ENCODE peak calls at places on chromosomes 16 and 17, in seven cellular contexts. S, M, T, G, L, B and V are unnamed samples.

GRCh38 chr16:23025692-23026305 is 123.5 kb downstream of the USP31 start:
- DNase-seq in G (no peak), L (no peak), M (no peak), B (no peak), T (peak), S (no peak), V (no peak)

GRCh38 chr16:86321491-86321890 is 188.8 kb upstream of the FOXF1 start:
- DNase-seq in T (no peak), B (no peak), L (no peak), S (no peak), G (no peak), M (no peak), V (no peak)

GRCh38 chr17:76791053-76791980 is 53.4 kb downstream of the MFSD11 start:
- DNase-seq in L (peak), M (peak), G (no peak), T (peak), S (no peak), B (peak), V (no peak)

GRCh38 chr17:65696739-65697394 is 135.4 kb upstream of the AXIN2 start:
- DNase-seq in G (no peak), M (no peak), T (no peak), B (no peak), S (no peak), L (no peak), V (no peak)

GRCh38 chr17:19309701-19310100 is 52.8 kb downstream of the B9D1 start:
- DNase-seq in S (no peak), G (no peak), T (no peak), L (no peak), M (no peak), B (no peak), V (no peak)

GRCh38 chr17:76501018-76501826 is at the start of gene RHBDF2:
- DNase-seq in G (peak), L (peak), S (peak), B (peak), T (peak), M (peak), V (peak)

GRCh38 chr17:66687570-66688284 is 147.2 kb upstream of the CACNG5 start:
- DNase-seq in L (no peak), G (no peak), B (no peak), M (no peak), T (no peak), S (no peak), V (no peak)

GRCh38 chr17:46266656-46267544 is 28.0 kb upstream of the LRRC37A start:
- DNase-seq in L (peak), G (peak), B (peak), M (peak), S (no peak), T (peak), V (peak)

GRCh38 chr17:6669479-6670212 is 18.1 kb downstream of the C17orf100 start:
- DNase-seq in L (no peak), B (no peak), T (no peak), G (peak), S (no peak), M (no peak), V (no peak)

GRCh38 chr17:9256944-9257629 is 235.8 kb downstream of the NTN1 start:
- DNase-seq in S (no peak), T (no peak), L (no peak), G (no peak), B (no peak), M (no peak), V (no peak)
- TF ChIP-seq JUND in S (no peak), T (no peak), L (no peak), G (no peak), B (no peak), M (no peak), V (no peak)

GRCh38 chr17:39653662-39654331 is 11.4 kb upstream of the TCAP start:
- DNase-seq in L (no peak), M (peak), G (no peak), S (no peak), T (peak), B (peak), V (peak)
- TF ChIP-seq JUND in L (no peak), M (no peak), G (no peak), S (no peak), T (no peak), B (peak), V (no peak)

DNA sequence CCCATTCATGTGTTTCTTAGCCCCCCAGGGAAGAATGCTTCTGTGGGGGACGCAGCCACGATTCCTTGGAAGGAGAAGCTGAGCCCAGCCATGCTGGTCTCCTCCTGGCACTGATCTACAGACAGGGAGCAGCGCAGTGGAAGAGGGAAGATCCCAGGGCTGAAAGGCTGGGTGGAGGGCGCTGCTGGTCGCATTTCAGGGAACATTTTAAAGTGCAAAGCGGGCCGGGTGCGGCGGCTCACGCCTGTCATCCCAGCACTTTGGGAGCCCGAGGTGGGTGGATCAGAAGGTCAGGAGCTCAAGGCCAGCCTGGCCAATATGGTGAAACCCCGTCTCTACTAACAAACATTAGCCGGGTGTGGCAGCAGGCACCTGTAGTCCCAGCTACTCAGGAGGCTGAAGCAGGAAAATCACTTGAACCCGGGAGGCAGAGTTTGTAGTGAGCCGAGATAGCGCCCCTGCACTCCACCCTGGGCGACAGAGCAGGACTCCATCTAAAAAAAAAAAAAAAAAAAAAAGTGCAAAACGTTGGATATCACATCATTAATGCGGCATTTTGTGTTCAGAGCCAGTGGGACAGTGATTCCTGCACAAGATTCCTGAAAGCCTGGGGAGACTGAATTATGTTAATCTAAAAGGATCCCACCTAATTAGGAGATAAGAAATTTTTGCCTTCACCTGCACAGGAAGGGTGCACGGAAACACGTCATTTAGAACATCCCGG is 558 bp upstream of the CHMP6 start:
- DNase-seq in L (no peak), M (no peak), B (peak), G (no peak), S (no peak), T (peak), V (no peak)
- TF ChIP-seq JUND in L (no peak), M (no peak), B (no peak), G (no peak), S (no peak), T (no peak), V (no peak)

DNA sequence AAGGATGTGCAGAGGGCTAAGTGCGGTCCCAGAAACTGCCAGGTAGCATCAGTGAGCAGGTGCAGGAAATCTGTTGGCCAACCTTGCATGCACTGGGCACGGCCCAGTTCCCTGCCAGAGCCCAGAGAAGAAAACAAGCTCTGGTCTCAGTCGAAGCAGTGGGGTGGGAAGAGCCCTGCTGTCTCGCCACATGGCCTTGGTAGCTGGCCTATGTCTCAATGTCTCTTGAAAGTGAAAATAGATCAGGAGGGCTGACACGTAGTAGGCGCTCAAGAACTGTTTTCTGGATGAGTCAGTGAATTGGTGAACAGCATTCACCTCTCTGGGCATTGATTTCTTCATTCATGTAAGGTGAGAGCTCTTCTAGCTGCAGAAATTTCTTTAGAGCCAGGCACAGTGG is 90.4 kb downstream of the MARF1 start:
- DNase-seq in S (no peak), M (no peak), G (no peak), T (no peak), L (no peak), B (no peak), V (no peak)
- TF ChIP-seq JUND in S (no peak), M (no peak), G (no peak), T (no peak), L (no peak), B (no peak), V (no peak)

GRCh38 chr16:24124291-24124690 is 131.8 kb upstream of the CACNG3 start:
- DNase-seq in S (no peak), M (no peak), T (no peak), L (no peak), G (no peak), B (no peak), V (no peak)
- TF ChIP-seq JUND in S (no peak), M (no peak), T (no peak), L (no peak), G (no peak), B (no peak), V (no peak)

GRCh38 chr17:50533720-50534148 is 1.2 kb downstream of the EPN3 start:
- DNase-seq in M (no peak), G (no peak), S (no peak), L (no peak), B (no peak), T (peak), V (no peak)
- TF ChIP-seq JUND in M (no peak), G (no peak), S (no peak), L (no peak), B (no peak), T (no peak), V (no peak)

GRCh38 chr16:27230562-27230991 is 27.3 kb downstream of the KDM8 start:
- DNase-seq in M (no peak), T (no peak), B (no peak), L (no peak), G (no peak), S (no peak), V (no peak)
- TF ChIP-seq JUND in M (no peak), T (no peak), B (no peak), L (no peak), G (no peak), S (no peak), V (no peak)